ENCODE peak calls at places on chromosome 9, in four cellular contexts. One of them, this sample, is unnamed.

GRCh38 chr9:137277329-137278041 is at the start of gene TOR4A:
- DNase-seq in A549: peak
- DNase-seq in IMR-90: peak
- DNase-seq in K562: peak
- DNase-seq in this sample: no peak

GRCh38 chr9:84170521-84171141 is 169.9 kb downstream of the SLC28A3 start:
- DNase-seq in A549: peak
- DNase-seq in IMR-90: peak
- DNase-seq in K562: peak
- DNase-seq in this sample: peak

GRCh38 chr9:126838055-126838811 is 22.2 kb upstream of the ZBTB34 start:
- DNase-seq in A549: no peak
- DNase-seq in IMR-90: no peak
- DNase-seq in K562: no peak
- DNase-seq in this sample: no peak

GRCh38 chr9:70222354-70222753 is 36.4 kb upstream of the SMC5 start:
- DNase-seq in A549: no peak
- DNase-seq in IMR-90: peak
- DNase-seq in K562: no peak
- DNase-seq in this sample: no peak

GRCh38 chr9:74016004-74016403 is 481.1 kb upstream of the RORB start:
- DNase-seq in A549: no peak
- DNase-seq in IMR-90: no peak
- DNase-seq in K562: no peak
- DNase-seq in this sample: no peak

GRCh38 chr9:132094314-132094791 is 14.7 kb upstream of the MED27 start:
- DNase-seq in A549: no peak
- DNase-seq in IMR-90: peak
- DNase-seq in K562: no peak
- DNase-seq in this sample: no peak

GRCh38 chr9:78605029-78605930 is 308.4 kb downstream of the PSAT1 start:
- DNase-seq in A549: no peak
- DNase-seq in IMR-90: no peak
- DNase-seq in K562: no peak
- DNase-seq in this sample: no peak

GRCh38 chr9:96674914-96675538 is 19.9 kb upstream of the PRXL2C start:
- DNase-seq in A549: no peak
- DNase-seq in IMR-90: peak
- DNase-seq in K562: no peak
- DNase-seq in this sample: no peak

GRCh38 chr9:138053996-138054752 is 176.6 kb downstream of the CACNA1B start:
- DNase-seq in A549: peak
- DNase-seq in IMR-90: no peak
- DNase-seq in K562: peak
- DNase-seq in this sample: no peak

GRCh38 chr9:126371007-126371870 is 44.6 kb downstream of the MVB12B start:
- DNase-seq in A549: no peak
- DNase-seq in IMR-90: no peak
- DNase-seq in K562: no peak
- DNase-seq in this sample: no peak

GRCh38 chr9:131275332-131276106 is 791 bp downstream of the FAM78A start:
- DNase-seq in A549: no peak
- DNase-seq in IMR-90: no peak
- DNase-seq in K562: peak
- DNase-seq in this sample: no peak

GRCh38 chr9:104866186-104866585 is 61.8 kb downstream of the ABCA1 start:
- DNase-seq in A549: no peak
- DNase-seq in IMR-90: peak
- DNase-seq in K562: no peak
- DNase-seq in this sample: no peak

GRCh38 chr9:93826209-93826608 is 128.9 kb downstream of the BARX1 start:
- DNase-seq in A549: no peak
- DNase-seq in IMR-90: no peak
- DNase-seq in K562: no peak
- DNase-seq in this sample: peak

GRCh38 chr9:98842510-98842909 is 35.0 kb downstream of the GALNT12 start:
- DNase-seq in A549: no peak
- DNase-seq in IMR-90: no peak
- DNase-seq in K562: no peak
- DNase-seq in this sample: no peak

GRCh38 chr9:89604463-89605180 is at the start of gene GADD45G:
- DNase-seq in A549: peak
- DNase-seq in IMR-90: peak
- DNase-seq in K562: peak
- DNase-seq in this sample: peak

GRCh38 chr9:85041737-85042136 is 372.2 kb downstream of the NTRK2 start:
- DNase-seq in A549: no peak
- DNase-seq in IMR-90: no peak
- DNase-seq in K562: no peak
- DNase-seq in this sample: no peak

GRCh38 chr9:13324988-13325387 is 45.5 kb upstream of the MPDZ start:
- DNase-seq in A549: no peak
- DNase-seq in IMR-90: no peak
- DNase-seq in K562: no peak
- DNase-seq in this sample: no peak

GRCh38 chr9:94725293-94725692 is 1.2 kb upstream of the AOPEP start:
- DNase-seq in A549: no peak
- DNase-seq in IMR-90: no peak
- DNase-seq in K562: no peak
- DNase-seq in this sample: no peak

GRCh38 chr9:28758971-28759370 is 1185.7 kb upstream of the C9orf72 start:
- DNase-seq in A549: no peak
- DNase-seq in IMR-90: no peak
- DNase-seq in K562: no peak
- DNase-seq in this sample: no peak

GRCh38 chr9:79572891-79573696 is 1.3 kb downstream of the TLE4 start:
- DNase-seq in A549: peak
- DNase-seq in IMR-90: no peak
- DNase-seq in K562: peak
- DNase-seq in this sample: peak

GRCh38 chr9:109912082-109912581 is 132.1 kb downstream of the PALM2AKAP2 start:
- DNase-seq in A549: no peak
- DNase-seq in IMR-90: peak
- DNase-seq in K562: no peak
- DNase-seq in this sample: no peak

GRCh38 chr9:107137495-107138202 is 145.4 kb upstream of the RAD23B start:
- DNase-seq in A549: peak
- DNase-seq in IMR-90: peak
- DNase-seq in K562: peak
- DNase-seq in this sample: peak

GRCh38 chr9:134664446-134664845 is 22.8 kb downstream of the COL5A1 start:
- DNase-seq in A549: no peak
- DNase-seq in IMR-90: no peak
- DNase-seq in K562: no peak
- DNase-seq in this sample: no peak

GRCh38 chr9:5718296-5719032 is 89.6 kb downstream of the RIC1 start:
- DNase-seq in A549: no peak
- DNase-seq in IMR-90: peak
- DNase-seq in K562: no peak
- DNase-seq in this sample: no peak

GRCh38 chr9:36145970-36146369 is 9.4 kb downstream of the GLIPR2 start:
- DNase-seq in A549: no peak
- DNase-seq in IMR-90: no peak
- DNase-seq in K562: no peak
- DNase-seq in this sample: no peak

GRCh38 chr9:72665421-72665820 is 144.0 kb downstream of the TMC1 start:
- DNase-seq in A549: no peak
- DNase-seq in IMR-90: peak
- DNase-seq in K562: no peak
- DNase-seq in this sample: no peak

GRCh38 chr9:135515083-135515511 is 6.1 kb upstream of the LCN1 start:
- DNase-seq in A549: no peak
- DNase-seq in IMR-90: no peak
- DNase-seq in K562: no peak
- DNase-seq in this sample: no peak

GRCh38 chr9:37200572-37201005 is 80.2 kb downstream of the ZCCHC7 start:
- DNase-seq in A549: no peak
- DNase-seq in IMR-90: peak
- DNase-seq in K562: peak
- DNase-seq in this sample: peak

GRCh38 chr9:76414656-76415055 is 20.4 kb upstream of the RFK start:
- DNase-seq in A549: no peak
- DNase-seq in IMR-90: peak
- DNase-seq in K562: no peak
- DNase-seq in this sample: no peak

DNA sequence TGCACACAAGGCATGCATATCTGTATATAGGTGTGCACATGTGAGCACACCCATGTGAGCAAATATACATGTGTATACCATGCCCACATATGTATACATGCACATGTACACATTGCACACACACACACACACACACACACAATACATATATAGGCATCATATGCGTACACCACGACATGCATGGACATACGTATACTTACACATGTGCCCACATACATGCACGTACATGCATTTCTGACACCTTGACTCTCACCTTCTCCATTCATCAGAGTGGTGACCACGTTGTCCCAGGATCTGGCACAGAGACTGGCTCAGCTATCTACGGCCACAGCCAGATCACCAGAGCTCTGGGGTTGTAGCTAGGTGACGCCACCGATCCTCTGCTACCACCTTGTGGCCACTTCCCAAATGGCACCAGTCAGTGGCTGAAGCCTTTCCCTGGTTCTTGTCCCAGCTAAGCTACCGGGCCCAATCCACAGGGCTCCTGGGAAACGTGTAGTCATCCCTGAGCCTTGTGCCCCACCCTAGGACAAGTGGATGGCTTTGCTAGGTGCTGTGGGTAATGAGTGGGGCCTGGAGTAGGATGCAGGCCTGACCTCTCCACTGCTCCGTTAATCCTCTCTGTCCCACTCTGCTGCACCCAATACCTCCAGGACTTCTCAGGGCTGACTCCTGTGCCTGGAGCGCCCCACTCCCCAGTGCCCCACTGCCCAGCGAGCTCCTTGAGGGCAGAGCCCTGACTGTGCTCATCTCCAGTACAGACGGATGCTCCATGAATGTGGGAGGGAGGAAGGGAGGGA is 194.4 kb downstream of the RGS3 start:
- DNase-seq in A549: peak
- DNase-seq in IMR-90: peak
- DNase-seq in K562: peak
- DNase-seq in this sample: peak
- TF ChIP-seq BHLHE40 in A549: no peak
- TF ChIP-seq BHLHE40 in IMR-90: no peak
- TF ChIP-seq BHLHE40 in K562: no peak
- TF ChIP-seq BHLHE40 in this sample: no peak

DNA sequence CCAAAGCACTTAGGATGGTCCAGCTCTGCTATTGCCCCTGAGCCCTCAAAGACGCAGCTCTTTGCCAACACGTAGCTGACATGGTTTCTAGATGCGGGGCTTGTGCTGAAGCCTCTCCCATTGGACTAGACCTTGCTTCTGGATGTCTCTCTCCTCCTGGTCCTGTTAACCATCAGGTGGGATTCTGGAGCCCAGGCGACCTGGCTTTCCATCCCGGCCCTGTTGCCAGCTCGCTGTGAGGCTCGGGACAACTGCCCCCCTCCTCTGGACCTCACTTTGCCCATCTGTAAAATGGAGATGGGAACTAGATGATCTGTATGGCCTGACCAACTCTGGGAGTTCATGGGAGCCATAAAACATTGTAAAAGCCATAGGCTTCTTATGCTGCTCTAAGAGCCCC is 4.0 kb downstream of the DBH start:
- DNase-seq in A549: no peak
- DNase-seq in IMR-90: no peak
- DNase-seq in K562: no peak
- DNase-seq in this sample: no peak
- TF ChIP-seq BHLHE40 in A549: no peak
- TF ChIP-seq BHLHE40 in IMR-90: no peak
- TF ChIP-seq BHLHE40 in K562: no peak
- TF ChIP-seq BHLHE40 in this sample: no peak

DNA sequence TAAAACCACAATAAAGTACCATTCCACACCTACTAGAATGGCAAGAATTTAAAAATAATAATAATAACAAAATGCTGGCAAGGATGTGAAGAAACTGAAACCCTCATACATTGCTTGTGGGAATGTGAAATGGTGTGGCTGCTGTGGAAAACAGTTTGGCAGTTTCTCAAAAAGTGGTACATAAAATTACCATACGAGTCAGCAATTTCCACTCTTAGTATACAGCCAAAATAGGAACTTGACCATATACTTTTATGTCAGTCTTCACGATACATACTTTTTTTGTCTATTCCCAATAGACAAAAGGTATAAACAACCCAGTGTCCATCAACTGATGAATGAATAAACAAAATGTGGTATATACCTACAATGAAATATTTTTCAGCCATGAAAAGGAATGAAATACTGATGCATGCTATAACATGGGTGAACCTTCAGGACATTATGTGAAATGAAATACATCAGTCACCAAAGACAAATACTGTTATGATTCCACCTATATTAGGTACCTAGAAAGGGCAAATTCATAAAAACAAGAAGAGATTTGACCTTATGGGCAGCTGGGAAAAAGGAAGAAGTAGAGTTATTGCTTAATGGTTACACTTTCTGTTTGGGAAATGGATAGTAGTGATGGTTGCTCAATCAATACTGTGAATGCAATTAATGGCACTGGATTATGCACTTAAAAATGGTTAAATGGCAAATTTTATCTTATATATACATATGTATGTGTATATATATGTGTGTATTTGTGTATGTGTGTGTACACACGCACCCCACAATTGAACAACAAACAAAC is 15.4 kb downstream of the FKBP15 start:
- DNase-seq in A549: no peak
- DNase-seq in IMR-90: no peak
- DNase-seq in K562: no peak
- DNase-seq in this sample: no peak
- TF ChIP-seq BHLHE40 in A549: no peak
- TF ChIP-seq BHLHE40 in IMR-90: no peak
- TF ChIP-seq BHLHE40 in K562: no peak
- TF ChIP-seq BHLHE40 in this sample: no peak

GRCh38 chr9:124210697-124211096 is 47.1 kb upstream of the NEK6 start:
- DNase-seq in A549: no peak
- DNase-seq in IMR-90: peak
- DNase-seq in K562: no peak
- DNase-seq in this sample: no peak
- TF ChIP-seq BHLHE40 in A549: no peak
- TF ChIP-seq BHLHE40 in IMR-90: peak
- TF ChIP-seq BHLHE40 in K562: no peak
- TF ChIP-seq BHLHE40 in this sample: no peak

GRCh38 chr9:91958179-91958578 is 8.2 kb upstream of the ROR2 start:
- DNase-seq in A549: no peak
- DNase-seq in IMR-90: no peak
- DNase-seq in K562: no peak
- DNase-seq in this sample: no peak
- TF ChIP-seq BHLHE40 in A549: no peak
- TF ChIP-seq BHLHE40 in IMR-90: no peak
- TF ChIP-seq BHLHE40 in K562: no peak
- TF ChIP-seq BHLHE40 in this sample: no peak